ENCODE peak calls at places on chromosome 9, in four cellular contexts. I, U, T and X are unnamed samples.

GRCh38 chr9:110650991-110651411 is 17.6 kb upstream of the MUSK start:
- DNase-seq in I (peak; percentile 79), T (no peak), U (no peak), X (no peak)

GRCh38 chr9:92159058-92159457 is 43.8 kb upstream of the SPTLC1 start:
- DNase-seq in I (no peak), T (no peak), U (no peak), X (no peak)

GRCh38 chr9:109476781-109477268 is 21.3 kb downstream of the PTPN3 start:
- DNase-seq in I (no peak), U (no peak), T (no peak), X (no peak)

GRCh38 chr9:121634329-121634784 is 17.1 kb upstream of the DAB2IP start:
- DNase-seq in U (no peak), I (no peak), T (no peak), X (no peak)

GRCh38 chr9:126449725-126450443 is 123.3 kb downstream of the MVB12B start:
- DNase-seq in I (no peak), U (no peak), T (no peak), X (no peak)

GRCh38 chr9:29211681-29212589 is 1638.7 kb upstream of the C9orf72 start:
- DNase-seq in T (no peak), U (no peak), I (peak; percentile 35), X (peak; percentile 52)

GRCh38 chr9:7186175-7186574 is 428.4 kb downstream of the KDM4C start:
- DNase-seq in T (no peak), I (peak; percentile 25), U (no peak), X (peak; percentile 29)

GRCh38 chr9:100277166-100277979 is 75.4 kb downstream of the TEX10 start:
- DNase-seq in I (peak; percentile 34), U (no peak), T (no peak), X (no peak)

GRCh38 chr9:124475158-124475867 is 25.1 kb downstream of the ADGRD2 start:
- DNase-seq in I (no peak), U (no peak), T (no peak), X (no peak)

GRCh38 chr9:95494022-95494415 is 22.8 kb downstream of the PTCH1 start:
- DNase-seq in U (no peak), I (no peak), T (peak; percentile 25), X (no peak)

GRCh38 chr9:137286980-137287383 is 9.5 kb downstream of the TOR4A start:
- DNase-seq in U (no peak), T (no peak), I (peak; percentile 47), X (no peak)

GRCh38 chr9:131530930-131531832 is at the start of gene UCK1:
- DNase-seq in T (peak; percentile 66), U (no peak), I (peak; percentile 87), X (peak; percentile 50)

GRCh38 chr9:26058111-26058895 is 380.1 kb upstream of the TUSC1 start:
- DNase-seq in I (no peak), T (no peak), U (no peak), X (no peak)

GRCh38 chr9:134299068-134299467 is 27.2 kb upstream of the RXRA start:
- DNase-seq in U (no peak), I (no peak), T (no peak), X (no peak)

GRCh38 chr9:134301387-134302129 is 24.7 kb upstream of the RXRA start:
- DNase-seq in I (no peak), U (no peak), T (peak; percentile 41), X (no peak)

GRCh38 chr9:134297581-134297980 is 28.7 kb upstream of the RXRA start:
- DNase-seq in T (no peak), U (no peak), I (no peak), X (no peak)

GRCh38 chr9:134298000-134298399 is 28.3 kb upstream of the RXRA start:
- DNase-seq in I (no peak), T (no peak), U (no peak), X (no peak)

GRCh38 chr9:134299883-134300282 is 26.4 kb upstream of the RXRA start:
- DNase-seq in U (no peak), I (no peak), T (no peak), X (no peak)
- H3K9me3 ChIP-seq in U (no peaks in the 10 kb centered on the region), I (no peaks in the 10 kb centered on the region), T (no peaks in the 10 kb centered on the region), X (no peaks in the 10 kb centered on the region)

DNA sequence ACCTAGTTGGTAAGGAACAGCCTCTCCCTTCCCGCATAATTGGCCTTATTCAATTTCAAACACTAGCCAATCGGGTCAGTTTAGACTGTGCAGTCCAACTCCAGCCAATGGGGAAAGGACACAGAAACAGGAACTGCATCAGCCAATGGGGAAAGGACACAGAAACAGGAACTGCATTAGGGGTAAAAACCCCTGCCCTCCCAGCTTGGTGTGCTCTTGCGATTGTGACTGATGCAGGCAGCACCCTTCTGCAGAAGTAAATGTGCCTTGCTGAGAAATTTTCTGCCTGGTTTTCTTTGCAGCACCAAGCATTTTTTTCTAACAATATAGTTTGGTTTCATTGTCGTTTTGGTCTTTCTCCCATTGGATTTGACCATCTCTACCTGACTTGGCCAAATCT is 8.6 kb upstream of the GLT6D1 start:
- DNase-seq in U (no peak), I (no peak), T (no peak), X (no peak)
- H3K9me3 ChIP-seq in U (peaks cover 29% of the 10 kb centered on the region), I (no peaks in the 10 kb centered on the region), T (peaks cover 20% of the 10 kb centered on the region), X (peaks cover 9% of the 10 kb centered on the region)

GRCh38 chr9:129514891-129515290 is 106.0 kb downstream of the C9orf50 start:
- DNase-seq in U (no peak), I (no peak), T (no peak), X (no peak)

GRCh38 chr9:129520082-129520481 is 100.8 kb downstream of the C9orf50 start:
- DNase-seq in T (no peak), I (no peak), U (no peak), X (no peak)

GRCh38 chr9:129520981-129521380 is 99.9 kb downstream of the C9orf50 start:
- DNase-seq in U (no peak), I (no peak), T (no peak), X (no peak)

GRCh38 chr9:129517006-129517405 is 103.9 kb downstream of the C9orf50 start:
- DNase-seq in I (no peak), T (no peak), U (no peak), X (no peak)

GRCh38 chr9:129518074-129518473 is 102.8 kb downstream of the C9orf50 start:
- DNase-seq in I (no peak), U (no peak), T (no peak), X (no peak)
- H3K9me3 ChIP-seq in I (no peaks in the 10 kb centered on the region), U (peaks cover 8% of the 10 kb centered on the region), T (peaks cover 4% of the 10 kb centered on the region), X (peaks cover 7% of the 10 kb centered on the region)

GRCh38 chr9:40913928-40914673 is 214.4 kb downstream of the FOXD4L6 start:
- DNase-seq in T (no peak), I (no peak), U (no peak), X (no peak)
- H3K9me3 ChIP-seq in T (peaks cover 55% of the 10 kb centered on the region), I (peaks cover 28% of the 10 kb centered on the region), U (peaks cover 7% of the 10 kb centered on the region), X (peaks cover 11% of the 10 kb centered on the region)

DNA sequence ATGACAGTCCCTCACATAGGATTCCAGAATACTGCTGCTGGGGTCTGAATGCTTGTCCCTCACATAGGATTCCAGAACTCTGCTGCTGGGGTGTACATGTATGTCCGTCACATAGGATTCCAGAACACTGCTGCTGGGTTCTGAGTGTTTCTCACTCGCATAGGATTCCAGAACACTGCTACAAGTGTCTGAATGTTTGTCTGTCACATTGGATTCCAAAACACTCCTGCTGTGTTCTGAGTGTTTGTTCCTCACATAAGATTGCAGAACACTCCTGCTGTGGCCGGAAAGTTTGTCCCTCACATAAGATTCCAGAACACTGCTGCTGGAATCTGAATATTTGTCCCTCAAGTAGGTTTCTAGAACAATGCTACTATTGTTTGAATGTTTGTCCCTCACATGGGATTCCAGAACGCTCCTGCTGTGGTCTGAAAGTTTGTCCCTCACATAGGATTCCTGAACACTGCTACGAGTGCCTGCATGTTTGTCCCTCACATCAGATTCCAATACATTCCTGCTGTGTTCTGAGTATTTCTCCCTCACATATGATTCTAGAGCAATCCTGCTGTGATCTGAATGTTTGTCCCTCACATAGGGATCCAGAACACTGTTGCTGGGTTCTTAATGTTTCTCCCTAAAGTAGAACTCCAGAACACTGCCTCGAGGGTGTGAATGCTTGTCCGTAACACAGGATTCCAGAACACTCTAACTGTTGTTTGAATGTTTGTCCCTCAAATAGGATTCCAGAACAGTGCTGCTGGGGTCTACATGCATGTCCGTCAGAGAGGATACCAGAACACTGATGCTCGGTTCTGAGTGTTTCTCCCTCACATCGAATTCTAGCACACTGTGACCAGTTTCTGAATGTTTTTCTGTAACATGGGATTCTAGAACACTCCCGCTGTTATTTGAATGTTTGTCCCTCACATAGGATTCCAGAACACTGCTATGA is 200.4 kb downstream of the FOXD4L6 start:
- DNase-seq in T (no peak), I (no peak), U (no peak), X (no peak)
- H3K9me3 ChIP-seq in T (peaks cover 56% of the 10 kb centered on the region), I (peaks cover 48% of the 10 kb centered on the region), U (peaks cover 14% of the 10 kb centered on the region), X (peaks cover 10% of the 10 kb centered on the region)

GRCh38 chr9:1115370-1115769 is 65.2 kb downstream of the DMRT2 start:
- DNase-seq in I (no peak), T (no peak), U (no peak), X (no peak)
- H3K9me3 ChIP-seq in I (no peaks in the 10 kb centered on the region), T (no peaks in the 10 kb centered on the region), U (no peaks in the 10 kb centered on the region), X (no peaks in the 10 kb centered on the region)